ENCODE peak calls at places on chromosomes 4 and X, in ten cellular contexts. One of them, this sample, is unnamed.

GRCh38 chrX:39749135-39749534 is 348.6 kb downstream of the BCOR start:
- DNase-seq in GM23338: no peak
- DNase-seq in T-helper 22 cell: no peak
- DNase-seq in stimulated activated CD4-positive, alpha-beta T cell treated with anti-CD3 and anti-CD28 coated beads, Interleukin-12 subunit alpha, Interleukin-12 subunit beta, amount 100 ng/mL, for 4 hours: no peak
- DNase-seq in left ventricle myocardium superior: no peak
- DNase-seq in ureter: no peak
- DNase-seq in omental fat pad: no peak
- DNase-seq in occipital lobe: no peak
- DNase-seq in smooth muscle cell of the brain vasculature: no peak
- DNase-seq in hypothalamus: no peak
- DNase-seq in this sample: no peak

GRCh38 chr4:153759407-153760226 is at the start of gene RNF175:
- DNase-seq in GM23338: peak
- DNase-seq in T-helper 22 cell: no peak
- DNase-seq in stimulated activated CD4-positive, alpha-beta T cell treated with anti-CD3 and anti-CD28 coated beads, Interleukin-12 subunit alpha, Interleukin-12 subunit beta, amount 100 ng/mL, for 4 hours: peak
- DNase-seq in left ventricle myocardium superior: peak
- DNase-seq in ureter: no peak
- DNase-seq in omental fat pad: no peak
- DNase-seq in occipital lobe: peak
- DNase-seq in smooth muscle cell of the brain vasculature: no peak
- DNase-seq in hypothalamus: peak
- DNase-seq in this sample: no peak

GRCh38 chr4:89915937-89916336 is 21.3 kb downstream of the MMRN1 start:
- DNase-seq in GM23338: no peak
- DNase-seq in T-helper 22 cell: no peak
- DNase-seq in stimulated activated CD4-positive, alpha-beta T cell treated with anti-CD3 and anti-CD28 coated beads, Interleukin-12 subunit alpha, Interleukin-12 subunit beta, amount 100 ng/mL, for 4 hours: no peak
- DNase-seq in left ventricle myocardium superior: no peak
- DNase-seq in ureter: no peak
- DNase-seq in omental fat pad: no peak
- DNase-seq in occipital lobe: no peak
- DNase-seq in smooth muscle cell of the brain vasculature: no peak
- DNase-seq in hypothalamus: no peak
- DNase-seq in this sample: no peak

GRCh38 chr4:108377021-108377420 is 208.3 kb upstream of the LEF1 start:
- DNase-seq in GM23338: no peak
- DNase-seq in T-helper 22 cell: no peak
- DNase-seq in stimulated activated CD4-positive, alpha-beta T cell treated with anti-CD3 and anti-CD28 coated beads, Interleukin-12 subunit alpha, Interleukin-12 subunit beta, amount 100 ng/mL, for 4 hours: no peak
- DNase-seq in left ventricle myocardium superior: no peak
- DNase-seq in ureter: no peak
- DNase-seq in omental fat pad: no peak
- DNase-seq in occipital lobe: no peak
- DNase-seq in smooth muscle cell of the brain vasculature: no peak
- DNase-seq in hypothalamus: no peak
- DNase-seq in this sample: no peak

GRCh38 chr4:88177981-88178632 is 19.7 kb upstream of the ABCG2 start:
- DNase-seq in GM23338: peak
- DNase-seq in T-helper 22 cell: no peak
- DNase-seq in stimulated activated CD4-positive, alpha-beta T cell treated with anti-CD3 and anti-CD28 coated beads, Interleukin-12 subunit alpha, Interleukin-12 subunit beta, amount 100 ng/mL, for 4 hours: no peak
- DNase-seq in left ventricle myocardium superior: no peak
- DNase-seq in ureter: no peak
- DNase-seq in omental fat pad: no peak
- DNase-seq in occipital lobe: no peak
- DNase-seq in smooth muscle cell of the brain vasculature: no peak
- DNase-seq in hypothalamus: no peak
- DNase-seq in this sample: no peak

GRCh38 chrX:8289523-8289922 is 118.5 kb upstream of the VCX2 start:
- DNase-seq in GM23338: no peak
- DNase-seq in T-helper 22 cell: no peak
- DNase-seq in stimulated activated CD4-positive, alpha-beta T cell treated with anti-CD3 and anti-CD28 coated beads, Interleukin-12 subunit alpha, Interleukin-12 subunit beta, amount 100 ng/mL, for 4 hours: no peak
- DNase-seq in left ventricle myocardium superior: no peak
- DNase-seq in ureter: no peak
- DNase-seq in omental fat pad: no peak
- DNase-seq in occipital lobe: no peak
- DNase-seq in smooth muscle cell of the brain vasculature: no peak
- DNase-seq in hypothalamus: no peak
- DNase-seq in this sample: no peak

GRCh38 chr4:78610546-78611214 is 59.1 kb downstream of the ANXA3 start:
- DNase-seq in GM23338: no peak
- DNase-seq in T-helper 22 cell: no peak
- DNase-seq in stimulated activated CD4-positive, alpha-beta T cell treated with anti-CD3 and anti-CD28 coated beads, Interleukin-12 subunit alpha, Interleukin-12 subunit beta, amount 100 ng/mL, for 4 hours: no peak
- DNase-seq in left ventricle myocardium superior: no peak
- DNase-seq in ureter: no peak
- DNase-seq in omental fat pad: no peak
- DNase-seq in occipital lobe: no peak
- DNase-seq in smooth muscle cell of the brain vasculature: no peak
- DNase-seq in hypothalamus: no peak
- DNase-seq in this sample: no peak

GRCh38 chr4:147596976-147597375 is 20.2 kb upstream of the TMEM184C start:
- DNase-seq in GM23338: no peak
- DNase-seq in T-helper 22 cell: no peak
- DNase-seq in stimulated activated CD4-positive, alpha-beta T cell treated with anti-CD3 and anti-CD28 coated beads, Interleukin-12 subunit alpha, Interleukin-12 subunit beta, amount 100 ng/mL, for 4 hours: no peak
- DNase-seq in left ventricle myocardium superior: no peak
- DNase-seq in ureter: peak
- DNase-seq in omental fat pad: no peak
- DNase-seq in occipital lobe: no peak
- DNase-seq in smooth muscle cell of the brain vasculature: no peak
- DNase-seq in hypothalamus: no peak
- DNase-seq in this sample: no peak

GRCh38 chrX:9595131-9595530 is 130.3 kb downstream of the TBL1X start:
- DNase-seq in GM23338: peak
- DNase-seq in T-helper 22 cell: no peak
- DNase-seq in stimulated activated CD4-positive, alpha-beta T cell treated with anti-CD3 and anti-CD28 coated beads, Interleukin-12 subunit alpha, Interleukin-12 subunit beta, amount 100 ng/mL, for 4 hours: no peak
- DNase-seq in left ventricle myocardium superior: no peak
- DNase-seq in ureter: no peak
- DNase-seq in omental fat pad: no peak
- DNase-seq in occipital lobe: no peak
- DNase-seq in smooth muscle cell of the brain vasculature: no peak
- DNase-seq in hypothalamus: no peak
- DNase-seq in this sample: no peak

GRCh38 chrX:29634516-29634915 is 580.8 kb upstream of the MAGEB2 start:
- DNase-seq in GM23338: no peak
- DNase-seq in T-helper 22 cell: no peak
- DNase-seq in stimulated activated CD4-positive, alpha-beta T cell treated with anti-CD3 and anti-CD28 coated beads, Interleukin-12 subunit alpha, Interleukin-12 subunit beta, amount 100 ng/mL, for 4 hours: no peak
- DNase-seq in left ventricle myocardium superior: no peak
- DNase-seq in ureter: no peak
- DNase-seq in omental fat pad: no peak
- DNase-seq in occipital lobe: no peak
- DNase-seq in smooth muscle cell of the brain vasculature: no peak
- DNase-seq in hypothalamus: no peak
- DNase-seq in this sample: no peak

GRCh38 chr4:83389037-83389755 is 54.5 kb upstream of the HPSE start:
- DNase-seq in GM23338: no peak
- DNase-seq in T-helper 22 cell: no peak
- DNase-seq in stimulated activated CD4-positive, alpha-beta T cell treated with anti-CD3 and anti-CD28 coated beads, Interleukin-12 subunit alpha, Interleukin-12 subunit beta, amount 100 ng/mL, for 4 hours: no peak
- DNase-seq in left ventricle myocardium superior: no peak
- DNase-seq in ureter: no peak
- DNase-seq in omental fat pad: no peak
- DNase-seq in occipital lobe: no peak
- DNase-seq in smooth muscle cell of the brain vasculature: no peak
- DNase-seq in hypothalamus: no peak
- DNase-seq in this sample: no peak

GRCh38 chrX:55867254-55867653 is 149.7 kb downstream of the RRAGB start:
- DNase-seq in GM23338: no peak
- DNase-seq in T-helper 22 cell: no peak
- DNase-seq in stimulated activated CD4-positive, alpha-beta T cell treated with anti-CD3 and anti-CD28 coated beads, Interleukin-12 subunit alpha, Interleukin-12 subunit beta, amount 100 ng/mL, for 4 hours: no peak
- DNase-seq in left ventricle myocardium superior: no peak
- DNase-seq in ureter: no peak
- DNase-seq in omental fat pad: no peak
- DNase-seq in occipital lobe: no peak
- DNase-seq in smooth muscle cell of the brain vasculature: no peak
- DNase-seq in hypothalamus: no peak
- DNase-seq in this sample: no peak

This sample was measured in left ventricle myocardium inferior.